ENCODE peak calls at places on chromosomes 16 and 17, in ten cellular contexts. T is activated CD4-positive, CD25-positive, alpha-beta regulatory T cell treated with anti-CD3 and anti-CD28 coated beads, Interleukin-2, amount 50 U/mL, for 16 hours; N is IMR-90; I is activated CD4-positive, alpha-beta memory T cell treated with anti-CD3 and anti-CD28 coated beads for 36 hours; H is A549; K is WTC11; X is effector CD4-positive, alpha-beta T cell; G is EL; S is heart left ventricle; Q is M059J. V is an unnamed sample.

GRCh38 chr17:40810505-40810904 is 10.7 kb upstream of the KRT28 start:
- DNase-seq in T (no peak), N (peak), I (no peak), H (peak), K (no peak), X (no peak), G (peak), S (no peak), Q (peak), V (no peak)

GRCh38 chr17:2095536-2095910 is 40.6 kb downstream of the HIC1 start:
- DNase-seq in T (no peak), N (no peak), I (no peak), H (no peak), K (no peak), X (no peak), G (no peak), S (peak), Q (no peak), V (no peak)

GRCh38 chr16:4689091-4689671 is 4.2 kb upstream of the NUDT16L1 start:
- DNase-seq in T (no peak), N (no peak), I (no peak), H (no peak), K (no peak), X (no peak), G (no peak), S (no peak), Q (no peak), V (no peak)

GRCh38 chr17:40265337-40265736 is 22.3 kb upstream of the CDC6 start:
- DNase-seq in T (no peak), N (no peak), I (no peak), H (no peak), K (no peak), X (no peak), G (no peak), S (no peak), Q (no peak), V (no peak)

GRCh38 chr17:51853857-51854256 is 304.7 kb downstream of the CA10 start:
- DNase-seq in T (no peak), N (no peak), I (no peak), H (no peak), K (no peak), X (no peak), G (no peak), S (no peak), Q (no peak), V (peak)

GRCh38 chr16:15643453-15644305 is 725 bp upstream of the MARF1 start:
- DNase-seq in T (no peak), N (peak), I (peak), H (peak), K (no peak), X (no peak), G (peak), S (no peak), Q (peak), V (peak)

GRCh38 chr16:57426356-57426755 is 20.8 kb downstream of the CIAPIN1 start:
- DNase-seq in T (no peak), N (no peak), I (no peak), H (no peak), K (no peak), X (no peak), G (no peak), S (no peak), Q (no peak), V (no peak)

GRCh38 chr16:51818342-51818944 is 667.4 kb upstream of the SALL1 start:
- DNase-seq in T (no peak), N (peak), I (peak), H (no peak), K (peak), X (no peak), G (peak), S (no peak), Q (peak), V (peak)

GRCh38 chr16:84585886-84586285 is 32.0 kb downstream of the COTL1 start:
- DNase-seq in T (no peak), N (no peak), I (no peak), H (peak), K (peak), X (no peak), G (no peak), S (no peak), Q (no peak), V (no peak)

GRCh38 chr17:6548578-6549330 is 7.6 kb downstream of the PITPNM3 start:
- DNase-seq in T (no peak), N (no peak), I (peak), H (no peak), K (no peak), X (no peak), G (no peak), S (peak), Q (no peak), V (peak)

GRCh38 chr17:47698749-47699535 is 5.0 kb downstream of the TBKBP1 start:
- DNase-seq in T (peak), N (peak), I (peak), H (peak), K (peak), X (peak), G (peak), S (no peak), Q (peak), V (peak)

GRCh38 chr16:3027983-3028715 is 4.3 kb downstream of the THOC6 start:
- DNase-seq in T (peak), N (peak), I (peak), H (peak), K (peak), X (peak), G (peak), S (peak), Q (no peak), V (peak)

GRCh38 chr16:57728336-57729181 is 7.0 kb upstream of the KATNB1 start:
- DNase-seq in T (no peak), N (no peak), I (peak), H (no peak), K (no peak), X (no peak), G (no peak), S (no peak), Q (no peak), V (no peak)

GRCh38 chr16:64975821-64976220 is 146.0 kb downstream of the CDH11 start:
- DNase-seq in T (no peak), N (no peak), I (no peak), H (no peak), K (no peak), X (no peak), G (no peak), S (no peak), Q (no peak), V (no peak)

GRCh38 chr16:72819345-72819744 is 228.6 kb downstream of the ZFHX3 start:
- DNase-seq in T (no peak), N (peak), I (no peak), H (no peak), K (no peak), X (no peak), G (peak), S (no peak), Q (peak), V (no peak)

GRCh38 chr16:53636978-53637377 is 66.7 kb downstream of the RPGRIP1L start:
- DNase-seq in T (no peak), N (no peak), I (no peak), H (no peak), K (no peak), X (no peak), G (no peak), S (no peak), Q (no peak), V (no peak)

GRCh38 chr17:50920891-50921595 is 54.9 kb upstream of the TOB1 start:
- DNase-seq in T (no peak), N (no peak), I (no peak), H (no peak), K (no peak), X (no peak), G (no peak), S (no peak), Q (no peak), V (no peak)